ENCODE peak calls at places on chromosomes 1 and 21, in ten cellular contexts. One of them, this sample, is unnamed.
A peak's percentile ranks its signal among the peaks of the same experiment; 100 is the strongest.

GRCh38 chr1:41851589-41851988 is 67.1 kb downstream of the HIVEP3 start:
- DNase-seq in stimulated activated CD8-positive, alpha-beta memory T cell treated with anti-CD3 and anti-CD28 coated beads, Interleukin-2, amount 100 ng/mL, for 1 hour: no peak
- DNase-seq in NCI-H345: no peak
- DNase-seq in substantia nigra: no peak
- DNase-seq in A172: peak; percentile 66
- DNase-seq in EH: peak; percentile 95
- DNase-seq in H4: peak; percentile 80
- DNase-seq in activated naive CD4-positive, alpha-beta T cell: no peak
- DNase-seq in tibial nerve: no peak
- DNase-seq in NCI-H1092: no peak
- DNase-seq in this sample: peak; percentile 59

GRCh38 chr1:168498159-168498609 is 45.6 kb downstream of the XCL2 start:
- DNase-seq in stimulated activated CD8-positive, alpha-beta memory T cell treated with anti-CD3 and anti-CD28 coated beads, Interleukin-2, amount 100 ng/mL, for 1 hour: no peak
- DNase-seq in NCI-H345: peak; percentile 73
- DNase-seq in substantia nigra: no peak
- DNase-seq in A172: no peak
- DNase-seq in EH: peak; percentile 42
- DNase-seq in H4: peak; percentile 54
- DNase-seq in activated naive CD4-positive, alpha-beta T cell: no peak
- DNase-seq in tibial nerve: no peak
- DNase-seq in NCI-H1092: no peak
- DNase-seq in this sample: peak; percentile 37

GRCh38 chr1:208203848-208204609 is 40.2 kb downstream of the PLXNA2 start:
- DNase-seq in stimulated activated CD8-positive, alpha-beta memory T cell treated with anti-CD3 and anti-CD28 coated beads, Interleukin-2, amount 100 ng/mL, for 1 hour: no peak
- DNase-seq in NCI-H345: peak; percentile 52
- DNase-seq in substantia nigra: no peak
- DNase-seq in A172: peak; percentile 54
- DNase-seq in EH: peak; percentile 75
- DNase-seq in H4: peak; percentile 38
- DNase-seq in activated naive CD4-positive, alpha-beta T cell: no peak
- DNase-seq in tibial nerve: no peak
- DNase-seq in NCI-H1092: peak; percentile 57
- DNase-seq in this sample: peak; percentile 70

GRCh38 chr1:202818819-202819218 is 8.1 kb downstream of the PCAT6 start:
- DNase-seq in stimulated activated CD8-positive, alpha-beta memory T cell treated with anti-CD3 and anti-CD28 coated beads, Interleukin-2, amount 100 ng/mL, for 1 hour: no peak
- DNase-seq in NCI-H345: no peak
- DNase-seq in substantia nigra: no peak
- DNase-seq in A172: no peak
- DNase-seq in EH: no peak
- DNase-seq in H4: no peak
- DNase-seq in activated naive CD4-positive, alpha-beta T cell: no peak
- DNase-seq in tibial nerve: no peak
- DNase-seq in NCI-H1092: no peak
- DNase-seq in this sample: no peak

GRCh38 chr1:29332204-29332603 is 95.9 kb downstream of the PTPRU start:
- DNase-seq in stimulated activated CD8-positive, alpha-beta memory T cell treated with anti-CD3 and anti-CD28 coated beads, Interleukin-2, amount 100 ng/mL, for 1 hour: no peak
- DNase-seq in NCI-H345: peak; percentile 3
- DNase-seq in substantia nigra: no peak
- DNase-seq in A172: peak; percentile 3
- DNase-seq in EH: peak; percentile 36
- DNase-seq in H4: peak; percentile 35
- DNase-seq in activated naive CD4-positive, alpha-beta T cell: no peak
- DNase-seq in tibial nerve: no peak
- DNase-seq in NCI-H1092: no peak
- DNase-seq in this sample: no peak

GRCh38 chr1:62906428-62906886 is 122.5 kb downstream of the ATG4C start:
- DNase-seq in stimulated activated CD8-positive, alpha-beta memory T cell treated with anti-CD3 and anti-CD28 coated beads, Interleukin-2, amount 100 ng/mL, for 1 hour: no peak
- DNase-seq in NCI-H345: peak; percentile 36
- DNase-seq in substantia nigra: no peak
- DNase-seq in A172: peak; percentile 1
- DNase-seq in EH: peak; percentile 6
- DNase-seq in H4: no peak
- DNase-seq in activated naive CD4-positive, alpha-beta T cell: no peak
- DNase-seq in tibial nerve: no peak
- DNase-seq in NCI-H1092: no peak
- DNase-seq in this sample: no peak

GRCh38 chr1:84073266-84073665 is 70.8 kb upstream of the PRKACB start:
- DNase-seq in stimulated activated CD8-positive, alpha-beta memory T cell treated with anti-CD3 and anti-CD28 coated beads, Interleukin-2, amount 100 ng/mL, for 1 hour: no peak
- DNase-seq in NCI-H345: no peak
- DNase-seq in substantia nigra: no peak
- DNase-seq in A172: no peak
- DNase-seq in EH: peak; percentile 64
- DNase-seq in H4: no peak
- DNase-seq in activated naive CD4-positive, alpha-beta T cell: no peak
- DNase-seq in tibial nerve: no peak
- DNase-seq in NCI-H1092: no peak
- DNase-seq in this sample: no peak

GRCh38 chr1:229579101-229579651 is 20.7 kb upstream of the ABCB10 start:
- DNase-seq in stimulated activated CD8-positive, alpha-beta memory T cell treated with anti-CD3 and anti-CD28 coated beads, Interleukin-2, amount 100 ng/mL, for 1 hour: no peak
- DNase-seq in NCI-H345: peak; percentile 89
- DNase-seq in substantia nigra: peak; percentile 88
- DNase-seq in A172: no peak
- DNase-seq in EH: peak; percentile 62
- DNase-seq in H4: no peak
- DNase-seq in activated naive CD4-positive, alpha-beta T cell: no peak
- DNase-seq in tibial nerve: no peak
- DNase-seq in NCI-H1092: peak; percentile 88
- DNase-seq in this sample: no peak

GRCh38 chr1:172997941-172998361 is 52.8 kb downstream of the TNFSF18 start:
- DNase-seq in stimulated activated CD8-positive, alpha-beta memory T cell treated with anti-CD3 and anti-CD28 coated beads, Interleukin-2, amount 100 ng/mL, for 1 hour: no peak
- DNase-seq in NCI-H345: no peak
- DNase-seq in substantia nigra: no peak
- DNase-seq in A172: peak; percentile 79
- DNase-seq in EH: peak; percentile 96
- DNase-seq in H4: no peak
- DNase-seq in activated naive CD4-positive, alpha-beta T cell: no peak
- DNase-seq in tibial nerve: no peak
- DNase-seq in NCI-H1092: no peak
- DNase-seq in this sample: no peak

GRCh38 chr1:42680045-42680444 is 2.2 kb upstream of the YBX1 start:
- DNase-seq in stimulated activated CD8-positive, alpha-beta memory T cell treated with anti-CD3 and anti-CD28 coated beads, Interleukin-2, amount 100 ng/mL, for 1 hour: no peak
- DNase-seq in NCI-H345: no peak
- DNase-seq in substantia nigra: no peak
- DNase-seq in A172: no peak
- DNase-seq in EH: no peak
- DNase-seq in H4: no peak
- DNase-seq in activated naive CD4-positive, alpha-beta T cell: no peak
- DNase-seq in tibial nerve: no peak
- DNase-seq in NCI-H1092: no peak
- DNase-seq in this sample: no peak

GRCh38 chr1:185445594-185445993 is 128.6 kb upstream of the IVNS1ABP start:
- DNase-seq in stimulated activated CD8-positive, alpha-beta memory T cell treated with anti-CD3 and anti-CD28 coated beads, Interleukin-2, amount 100 ng/mL, for 1 hour: no peak
- DNase-seq in NCI-H345: no peak
- DNase-seq in substantia nigra: no peak
- DNase-seq in A172: no peak
- DNase-seq in EH: no peak
- DNase-seq in H4: no peak
- DNase-seq in activated naive CD4-positive, alpha-beta T cell: no peak
- DNase-seq in tibial nerve: no peak
- DNase-seq in NCI-H1092: no peak
- DNase-seq in this sample: no peak

GRCh38 chr1:201126832-201127754 is at the start of gene ASCL5:
- DNase-seq in stimulated activated CD8-positive, alpha-beta memory T cell treated with anti-CD3 and anti-CD28 coated beads, Interleukin-2, amount 100 ng/mL, for 1 hour: no peak
- DNase-seq in NCI-H345: peak; percentile 43
- DNase-seq in substantia nigra: no peak
- DNase-seq in A172: peak; percentile 87
- DNase-seq in EH: peak; percentile 36
- DNase-seq in H4: peak; percentile 52
- DNase-seq in activated naive CD4-positive, alpha-beta T cell: no peak
- DNase-seq in tibial nerve: no peak
- DNase-seq in NCI-H1092: peak; percentile 69
- DNase-seq in this sample: no peak

GRCh38 chr1:100530901-100531487 is 6.9 kb upstream of the GPR88 start:
- DNase-seq in stimulated activated CD8-positive, alpha-beta memory T cell treated with anti-CD3 and anti-CD28 coated beads, Interleukin-2, amount 100 ng/mL, for 1 hour: no peak
- DNase-seq in NCI-H345: no peak
- DNase-seq in substantia nigra: no peak
- DNase-seq in A172: no peak
- DNase-seq in EH: peak; percentile 55
- DNase-seq in H4: peak; percentile 68
- DNase-seq in activated naive CD4-positive, alpha-beta T cell: no peak
- DNase-seq in tibial nerve: no peak
- DNase-seq in NCI-H1092: no peak
- DNase-seq in this sample: peak; percentile 42

GRCh38 chr1:43314233-43314632 is 13.5 kb downstream of the TIE1 start:
- DNase-seq in stimulated activated CD8-positive, alpha-beta memory T cell treated with anti-CD3 and anti-CD28 coated beads, Interleukin-2, amount 100 ng/mL, for 1 hour: no peak
- DNase-seq in NCI-H345: no peak
- DNase-seq in substantia nigra: no peak
- DNase-seq in A172: no peak
- DNase-seq in EH: no peak
- DNase-seq in H4: no peak
- DNase-seq in activated naive CD4-positive, alpha-beta T cell: no peak
- DNase-seq in tibial nerve: no peak
- DNase-seq in NCI-H1092: no peak
- DNase-seq in this sample: no peak

GRCh38 chr1:186042216-186042615 is 308.0 kb downstream of the HMCN1 start:
- DNase-seq in stimulated activated CD8-positive, alpha-beta memory T cell treated with anti-CD3 and anti-CD28 coated beads, Interleukin-2, amount 100 ng/mL, for 1 hour: no peak
- DNase-seq in NCI-H345: no peak
- DNase-seq in substantia nigra: no peak
- DNase-seq in A172: no peak
- DNase-seq in EH: no peak
- DNase-seq in H4: no peak
- DNase-seq in activated naive CD4-positive, alpha-beta T cell: no peak
- DNase-seq in tibial nerve: no peak
- DNase-seq in NCI-H1092: no peak
- DNase-seq in this sample: no peak

GRCh38 chr21:42062543-42063022 is 8.5 kb upstream of the UMODL1 start:
- DNase-seq in stimulated activated CD8-positive, alpha-beta memory T cell treated with anti-CD3 and anti-CD28 coated beads, Interleukin-2, amount 100 ng/mL, for 1 hour: peak; percentile 57
- DNase-seq in NCI-H345: peak; percentile 82
- DNase-seq in substantia nigra: no peak
- DNase-seq in A172: no peak
- DNase-seq in EH: no peak
- DNase-seq in H4: no peak
- DNase-seq in activated naive CD4-positive, alpha-beta T cell: peak; percentile 81
- DNase-seq in tibial nerve: no peak
- DNase-seq in NCI-H1092: peak; percentile 13
- DNase-seq in this sample: no peak

GRCh38 chr1:166908942-166909341 is 32.9 kb upstream of the TADA1 start:
- DNase-seq in stimulated activated CD8-positive, alpha-beta memory T cell treated with anti-CD3 and anti-CD28 coated beads, Interleukin-2, amount 100 ng/mL, for 1 hour: no peak
- DNase-seq in NCI-H345: no peak
- DNase-seq in substantia nigra: no peak
- DNase-seq in A172: no peak
- DNase-seq in EH: no peak
- DNase-seq in H4: no peak
- DNase-seq in activated naive CD4-positive, alpha-beta T cell: no peak
- DNase-seq in tibial nerve: no peak
- DNase-seq in NCI-H1092: no peak
- DNase-seq in this sample: no peak

GRCh38 chr1:85259866-85260345 is 444 bp upstream of the C1orf52 start:
- DNase-seq in stimulated activated CD8-positive, alpha-beta memory T cell treated with anti-CD3 and anti-CD28 coated beads, Interleukin-2, amount 100 ng/mL, for 1 hour: no peak
- DNase-seq in NCI-H345: no peak
- DNase-seq in substantia nigra: no peak
- DNase-seq in A172: no peak
- DNase-seq in EH: peak; percentile 52
- DNase-seq in H4: no peak
- DNase-seq in activated naive CD4-positive, alpha-beta T cell: no peak
- DNase-seq in tibial nerve: no peak
- DNase-seq in NCI-H1092: no peak
- DNase-seq in this sample: no peak

GRCh38 chr21:21156397-21156796 is 158.2 kb downstream of the NCAM2 start:
- DNase-seq in stimulated activated CD8-positive, alpha-beta memory T cell treated with anti-CD3 and anti-CD28 coated beads, Interleukin-2, amount 100 ng/mL, for 1 hour: no peak
- DNase-seq in NCI-H345: no peak
- DNase-seq in substantia nigra: no peak
- DNase-seq in A172: no peak
- DNase-seq in EH: no peak
- DNase-seq in H4: no peak
- DNase-seq in activated naive CD4-positive, alpha-beta T cell: no peak
- DNase-seq in tibial nerve: no peak
- DNase-seq in NCI-H1092: no peak
- DNase-seq in this sample: no peak

GRCh38 chr1:22184892-22185612 is 42.2 kb upstream of the WNT4 start:
- DNase-seq in stimulated activated CD8-positive, alpha-beta memory T cell treated with anti-CD3 and anti-CD28 coated beads, Interleukin-2, amount 100 ng/mL, for 1 hour: no peak
- DNase-seq in NCI-H345: peak; percentile 83
- DNase-seq in substantia nigra: no peak
- DNase-seq in A172: no peak
- DNase-seq in EH: no peak
- DNase-seq in H4: peak; percentile 26
- DNase-seq in activated naive CD4-positive, alpha-beta T cell: no peak
- DNase-seq in tibial nerve: no peak
- DNase-seq in NCI-H1092: peak; percentile 88
- DNase-seq in this sample: no peak

GRCh38 chr1:237873487-237873927 is 17.2 kb downstream of the ZP4 start:
- DNase-seq in stimulated activated CD8-positive, alpha-beta memory T cell treated with anti-CD3 and anti-CD28 coated beads, Interleukin-2, amount 100 ng/mL, for 1 hour: no peak
- DNase-seq in NCI-H345: no peak
- DNase-seq in substantia nigra: no peak
- DNase-seq in A172: peak; percentile 99
- DNase-seq in EH: peak; percentile 3
- DNase-seq in H4: peak; percentile 84
- DNase-seq in activated naive CD4-positive, alpha-beta T cell: no peak
- DNase-seq in tibial nerve: no peak
- DNase-seq in NCI-H1092: no peak
- DNase-seq in this sample: peak; percentile 53

GRCh38 chr1:3016641-3017439 is 4.4 kb upstream of the ACTRT2 start:
- DNase-seq in stimulated activated CD8-positive, alpha-beta memory T cell treated with anti-CD3 and anti-CD28 coated beads, Interleukin-2, amount 100 ng/mL, for 1 hour: no peak
- DNase-seq in NCI-H345: no peak
- DNase-seq in substantia nigra: no peak
- DNase-seq in A172: no peak
- DNase-seq in EH: no peak
- DNase-seq in H4: no peak
- DNase-seq in activated naive CD4-positive, alpha-beta T cell: no peak
- DNase-seq in tibial nerve: no peak
- DNase-seq in NCI-H1092: no peak
- DNase-seq in this sample: no peak

GRCh38 chr1:70656371-70656770 is 245.3 kb downstream of the CTH start:
- DNase-seq in stimulated activated CD8-positive, alpha-beta memory T cell treated with anti-CD3 and anti-CD28 coated beads, Interleukin-2, amount 100 ng/mL, for 1 hour: no peak
- DNase-seq in NCI-H345: no peak
- DNase-seq in substantia nigra: no peak
- DNase-seq in A172: no peak
- DNase-seq in EH: no peak
- DNase-seq in H4: no peak
- DNase-seq in activated naive CD4-positive, alpha-beta T cell: no peak
- DNase-seq in tibial nerve: no peak
- DNase-seq in NCI-H1092: no peak
- DNase-seq in this sample: no peak

GRCh38 chr1:56200921-56201320 is 378.4 kb downstream of the PLPP3 start:
- DNase-seq in stimulated activated CD8-positive, alpha-beta memory T cell treated with anti-CD3 and anti-CD28 coated beads, Interleukin-2, amount 100 ng/mL, for 1 hour: no peak
- DNase-seq in NCI-H345: no peak
- DNase-seq in substantia nigra: no peak
- DNase-seq in A172: no peak
- DNase-seq in EH: no peak
- DNase-seq in H4: no peak
- DNase-seq in activated naive CD4-positive, alpha-beta T cell: no peak
- DNase-seq in tibial nerve: no peak
- DNase-seq in NCI-H1092: no peak
- DNase-seq in this sample: no peak

GRCh38 chr1:5565281-5565680 is 426.9 kb downstream of the NPHP4 start:
- DNase-seq in stimulated activated CD8-positive, alpha-beta memory T cell treated with anti-CD3 and anti-CD28 coated beads, Interleukin-2, amount 100 ng/mL, for 1 hour: no peak
- DNase-seq in NCI-H345: no peak
- DNase-seq in substantia nigra: no peak
- DNase-seq in A172: no peak
- DNase-seq in EH: no peak
- DNase-seq in H4: no peak
- DNase-seq in activated naive CD4-positive, alpha-beta T cell: no peak
- DNase-seq in tibial nerve: no peak
- DNase-seq in NCI-H1092: no peak
- DNase-seq in this sample: no peak

GRCh38 chr1:53086504-53087070 is 24.6 kb downstream of the PODN start:
- DNase-seq in stimulated activated CD8-positive, alpha-beta memory T cell treated with anti-CD3 and anti-CD28 coated beads, Interleukin-2, amount 100 ng/mL, for 1 hour: no peak
- DNase-seq in NCI-H345: no peak
- DNase-seq in substantia nigra: no peak
- DNase-seq in A172: no peak
- DNase-seq in EH: no peak
- DNase-seq in H4: no peak
- DNase-seq in activated naive CD4-positive, alpha-beta T cell: no peak
- DNase-seq in tibial nerve: no peak
- DNase-seq in NCI-H1092: no peak
- DNase-seq in this sample: no peak

GRCh38 chr1:171740987-171741871 is 636 bp downstream of the VAMP4 start:
- DNase-seq in stimulated activated CD8-positive, alpha-beta memory T cell treated with anti-CD3 and anti-CD28 coated beads, Interleukin-2, amount 100 ng/mL, for 1 hour: peak; percentile 2
- DNase-seq in NCI-H345: peak; percentile 15
- DNase-seq in substantia nigra: peak; percentile 13
- DNase-seq in A172: peak; percentile 42
- DNase-seq in EH: peak; percentile 45
- DNase-seq in H4: no peak
- DNase-seq in activated naive CD4-positive, alpha-beta T cell: no peak
- DNase-seq in tibial nerve: peak; percentile 28
- DNase-seq in NCI-H1092: peak; percentile 5
- DNase-seq in this sample: no peak

GRCh38 chr1:173418107-173418985 is 58.8 kb upstream of the PRDX6 start:
- DNase-seq in stimulated activated CD8-positive, alpha-beta memory T cell treated with anti-CD3 and anti-CD28 coated beads, Interleukin-2, amount 100 ng/mL, for 1 hour: no peak
- DNase-seq in NCI-H345: no peak
- DNase-seq in substantia nigra: no peak
- DNase-seq in A172: no peak
- DNase-seq in EH: peak; percentile 20
- DNase-seq in H4: no peak
- DNase-seq in activated naive CD4-positive, alpha-beta T cell: no peak
- DNase-seq in tibial nerve: no peak
- DNase-seq in NCI-H1092: no peak
- DNase-seq in this sample: peak; percentile 29